ENCODE peak calls at places on chromosome 20, in five cellular contexts. C is left ventricle myocardium inferior, Z is left ventricle myocardium superior, X is bronchial epithelial cell, Q is ecto neural progenitor cell. T is an unnamed sample.
A peak's percentile ranks its signal among the peaks of the same experiment; 100 is the strongest.

GRCh38 chr20:24646331-24646730 is 176.9 kb downstream of the SYNDIG1 start:
- DNase-seq in C (no peak), Z (no peak), X (no peak), Q (no peak), T (no peak)

GRCh38 chr20:10978019-10978702 is 304.4 kb upstream of the JAG1 start:
- DNase-seq in C (no peak), Z (no peak), X (no peak), Q (no peak), T (no peak)

GRCh38 chr20:31815408-31816188 is 3.6 kb upstream of the MYLK2 start:
- DNase-seq in C (no peak), Z (no peak), X (no peak), Q (no peak), T (no peak)

GRCh38 chr20:7520361-7520760 is 419.9 kb downstream of the HAO1 start:
- DNase-seq in C (no peak), Z (no peak), X (peak; percentile 74), Q (no peak), T (no peak)

GRCh38 chr20:956330-956951 is 40.3 kb upstream of the ANGPT4 start:
- DNase-seq in C (peak; percentile 57), Z (peak; percentile 79), X (peak; percentile 34), Q (peak; percentile 87), T (peak; percentile 89)

GRCh38 chr20:57647933-57648785 is 27.9 kb upstream of the ZBP1 start:
- DNase-seq in C (no peak), Z (no peak), X (no peak), Q (no peak), T (no peak)

GRCh38 chr20:14234666-14235295 is 102.6 kb downstream of the FLRT3 start:
- DNase-seq in C (no peak), Z (no peak), X (peak; percentile 75), Q (no peak), T (no peak)

GRCh38 chr20:7272512-7272911 is 505.0 kb downstream of the BMP2 start:
- DNase-seq in C (no peak), Z (no peak), X (peak; percentile 13), Q (no peak), T (no peak)

GRCh38 chr20:1232538-1233111 is 6.8 kb downstream of the RAD21L1 start:
- DNase-seq in C (no peak), Z (no peak), X (no peak), Q (no peak), T (no peak)

GRCh38 chr20:12040261-12040660 is 122.6 kb downstream of the BTBD3 start:
- DNase-seq in C (no peak), Z (no peak), X (no peak), Q (no peak), T (no peak)

GRCh38 chr20:572752-573151 is 29.2 kb upstream of the CSNK2A1 start:
- DNase-seq in C (peak; percentile 22), Z (no peak), X (no peak), Q (no peak), T (no peak)

GRCh38 chr20:4217349-4217761 is 202.0 kb upstream of the RNF24 start:
- DNase-seq in C (peak; percentile 35), Z (peak; percentile 43), X (peak; percentile 26), Q (peak; percentile 61), T (no peak)

GRCh38 chr20:840858-841567 is 7.5 kb downstream of the FAM110A start:
- DNase-seq in C (no peak), Z (peak; percentile 47), X (no peak), Q (no peak), T (no peak)

GRCh38 chr20:64179805-64180204 is 15.6 kb downstream of the MYT1 start:
- DNase-seq in C (no peak), Z (no peak), X (no peak), Q (no peak), T (no peak)

GRCh38 chr20:12084482-12084881 is 166.8 kb downstream of the BTBD3 start:
- DNase-seq in C (no peak), Z (no peak), X (no peak), Q (no peak), T (no peak)

T was measured in osteocyte.